ENCODE peak calls at places on chromosomes 1 and 21, in six cellular contexts. L, P, S, I, M and N are unnamed samples. For H3K27me3 and H3K4me1, the result is how much of the 10 kb centered on the place peaks cover.

GRCh38 chr21:28776251-28776650 is 216.4 kb downstream of the LTN1 start:
- DNase-seq in I (no peak), M (no peak), L (no peak), S (peak), P (no peak), N (no peak)

GRCh38 chr1:67135354-67135753 is 584 bp upstream of the C1orf141 start:
- DNase-seq in M (no peak), L (no peak), I (no peak), P (no peak), S (peak), N (no peak)

GRCh38 chr1:18736958-18737357 is 106.3 kb downstream of the PAX7 start:
- DNase-seq in S (no peak), L (no peak), M (no peak), P (no peak), I (no peak), N (no peak)

GRCh38 chr1:7234471-7234755 is 449.2 kb downstream of the CAMTA1 start:
- DNase-seq in L (no peak), I (no peak), S (no peak), M (no peak), P (no peak), N (no peak)

GRCh38 chr1:14884619-14885175 is 268.9 kb upstream of the TMEM51 start:
- DNase-seq in I (no peak), S (no peak), P (no peak), L (no peak), M (no peak), N (no peak)

GRCh38 chr1:224433671-224434446 is 738 bp downstream of the WDR26 start:
- DNase-seq in L (peak), I (peak), P (peak), S (no peak), M (peak), N (peak)

GRCh38 chr1:152188673-152189591 is 29.9 kb upstream of the RPTN start:
- DNase-seq in M (peak), P (peak), I (peak), S (peak), L (peak), N (peak)

GRCh38 chr1:92961896-92962752 is 862 bp upstream of the DIPK1A start:
- DNase-seq in L (peak), S (peak), P (peak), I (peak), M (peak), N (peak)

GRCh38 chr1:116911779-116912469 is 2.2 kb downstream of the PTGFRN start:
- DNase-seq in L (no peak), I (no peak), M (no peak), P (no peak), S (peak), N (no peak)

GRCh38 chr1:79396901-79397300 is 390.4 kb upstream of the ADGRL4 start:
- DNase-seq in L (no peak), M (no peak), P (no peak), S (no peak), I (no peak), N (no peak)

GRCh38 chr21:34795152-34796141 is 126.7 kb downstream of the CLIC6 start:
- DNase-seq in I (no peak), P (no peak), S (peak), M (no peak), L (no peak), N (no peak)

GRCh38 chr1:208209286-208209685 is 34.9 kb downstream of the PLXNA2 start:
- DNase-seq in M (no peak), I (no peak), P (no peak), S (peak), L (no peak), N (no peak)

GRCh38 chr1:163055005-163055404 is 14.2 kb upstream of the RGS4 start:
- DNase-seq in M (no peak), I (no peak), S (no peak), L (no peak), P (no peak), N (no peak)

GRCh38 chr1:98177751-98178150 is 256.9 kb upstream of the DPYD start:
- DNase-seq in I (no peak), M (no peak), S (no peak), L (no peak), P (no peak), N (no peak)

GRCh38 chr1:20643080-20643479 is 9.8 kb downstream of the PINK1 start:
- DNase-seq in M (no peak), P (no peak), I (no peak), S (no peak), L (no peak), N (no peak)

GRCh38 chr1:9700340-9700739 is 48.8 kb downstream of the PIK3CD start:
- DNase-seq in M (no peak), I (no peak), L (no peak), S (peak), P (no peak), N (no peak)

GRCh38 chr1:172383541-172383940 is 36.9 kb upstream of the C1orf105 start:
- DNase-seq in S (no peak), L (no peak), I (no peak), P (no peak), M (no peak), N (no peak)

GRCh38 chr1:204872262-204872881 is 1.7 kb downstream of the NFASC start:
- DNase-seq in M (peak), S (no peak), P (no peak), I (no peak), L (no peak), N (no peak)

DNA sequence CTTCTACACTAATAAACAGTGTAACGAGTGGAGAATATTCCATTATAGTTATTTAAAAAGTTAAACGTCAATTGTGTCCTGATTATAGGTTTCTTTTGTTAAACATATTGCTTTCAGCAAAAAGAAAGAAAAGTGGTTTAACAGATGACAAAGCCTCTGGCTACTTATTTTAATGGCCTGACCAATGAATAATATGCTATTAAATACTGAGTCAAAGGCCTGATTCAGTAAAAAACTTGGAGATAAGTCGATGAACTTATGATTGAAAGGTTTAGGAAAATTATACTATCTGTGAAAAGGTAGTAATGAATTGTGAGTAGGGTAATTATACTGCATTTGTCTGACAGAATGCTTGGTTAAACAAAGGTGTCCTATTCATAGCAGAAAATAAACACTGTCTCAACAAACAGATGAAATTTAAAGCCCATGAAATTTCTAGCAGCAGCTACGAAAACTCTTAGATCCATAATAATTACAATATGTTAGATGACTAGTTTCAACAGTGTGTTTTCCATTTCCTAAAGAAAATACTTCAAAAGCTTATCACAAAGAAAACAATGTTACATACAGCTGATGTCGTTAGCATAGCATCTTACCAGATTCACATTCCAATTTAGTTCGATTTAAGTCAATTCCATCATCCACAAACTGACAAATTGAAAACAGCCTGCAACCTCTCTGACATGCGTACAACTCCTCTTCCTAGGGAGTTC is 6.2 kb downstream of the TMEM59 start:
- DNase-seq in L (no peak), I (no peak), P (no peak), S (no peak), M (no peak), N (no peak)
- H3K27me3 ChIP-seq in L (under half), I (under half), P (under half), S (under half), M (under half), N (under half)

DNA sequence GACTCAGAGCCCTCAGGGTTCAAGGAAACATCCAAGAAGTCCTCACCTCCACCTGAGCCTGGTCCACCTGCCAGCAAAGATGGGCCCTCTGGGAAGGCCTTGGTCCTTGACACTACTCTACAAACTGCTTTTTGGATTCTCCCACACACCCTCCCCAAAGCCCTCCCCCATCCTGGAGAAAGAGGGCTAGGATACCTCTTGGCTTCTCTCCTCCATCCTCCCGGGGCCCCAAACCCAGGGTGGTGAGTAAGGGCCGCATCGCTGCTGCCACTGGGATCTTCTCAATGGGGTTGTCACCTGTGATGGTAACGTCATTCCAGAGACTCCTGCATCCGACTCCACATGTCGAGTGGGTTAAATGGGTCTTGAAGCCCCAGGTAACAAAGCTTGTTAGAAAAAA is 26.6 kb downstream of the MATN1 start:
- DNase-seq in P (no peak), M (no peak), I (no peak), S (no peak), L (no peak), N (no peak)
- H3K4me3 ChIP-seq in P (no peak), M (no peak), I (no peak), S (no peak), L (no peak), N (no peak)

GRCh38 chr21:31987696-31988095 is 114.9 kb downstream of the HUNK start:
- DNase-seq in I (no peak), L (no peak), M (no peak), S (no peak), P (no peak), N (peak)

GRCh38 chr21:31985398-31985797 is 112.6 kb downstream of the HUNK start:
- DNase-seq in P (no peak), S (no peak), L (no peak), M (no peak), I (no peak), N (no peak)

GRCh38 chr21:31983120-31983519 is 110.3 kb downstream of the HUNK start:
- DNase-seq in L (no peak), S (no peak), I (no peak), M (no peak), P (peak), N (no peak)

GRCh38 chr21:31988492-31989285 is 115.9 kb downstream of the HUNK start:
- DNase-seq in L (peak), P (no peak), S (no peak), I (no peak), M (no peak), N (no peak)

DNA sequence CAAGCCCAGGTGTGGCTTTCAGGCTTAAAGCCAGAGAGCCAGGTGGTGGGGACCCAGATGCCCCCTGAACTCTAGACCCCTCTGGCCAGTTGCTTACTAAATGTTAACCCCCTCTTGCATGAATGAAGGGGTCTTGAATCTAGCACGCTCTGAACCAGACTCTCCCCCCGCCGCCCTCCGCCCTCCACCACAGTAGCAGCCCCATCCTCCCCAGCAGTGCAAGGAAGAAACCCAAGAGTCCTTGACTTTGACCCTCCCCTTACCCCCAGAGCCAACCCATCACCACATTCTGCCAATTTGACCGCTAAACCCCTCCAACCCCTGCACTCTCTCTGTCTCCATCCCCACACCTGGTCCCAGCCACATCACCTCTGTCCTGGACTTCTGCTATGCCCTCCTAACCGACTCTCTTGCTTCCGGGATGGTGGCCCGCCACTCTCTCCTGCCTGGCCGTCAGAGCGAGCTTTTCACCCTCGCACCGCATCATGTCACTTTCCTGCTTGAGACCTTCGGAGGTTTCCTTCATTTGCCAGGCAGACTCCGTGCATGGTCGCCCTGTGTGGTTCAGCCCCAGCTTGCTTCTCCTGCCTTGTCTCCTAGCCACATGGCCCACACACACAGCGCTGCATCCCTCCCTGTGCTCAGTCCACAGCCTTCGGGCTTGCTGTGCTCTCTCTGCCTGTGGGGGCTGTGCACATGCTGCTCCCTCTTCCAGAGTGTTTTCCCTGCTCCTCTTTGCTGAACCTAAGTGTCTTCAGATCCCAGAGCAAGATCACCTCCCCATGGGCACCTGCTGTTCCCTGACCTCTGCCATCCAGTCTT is 113.4 kb downstream of the HUNK start:
- DNase-seq in L (no peak), M (no peak), P (no peak), S (no peak), I (no peak), N (no peak)
- H3K4me1 ChIP-seq in L (under half), M (under half), P (under half), S (under half), I (under half), N (under half)

DNA sequence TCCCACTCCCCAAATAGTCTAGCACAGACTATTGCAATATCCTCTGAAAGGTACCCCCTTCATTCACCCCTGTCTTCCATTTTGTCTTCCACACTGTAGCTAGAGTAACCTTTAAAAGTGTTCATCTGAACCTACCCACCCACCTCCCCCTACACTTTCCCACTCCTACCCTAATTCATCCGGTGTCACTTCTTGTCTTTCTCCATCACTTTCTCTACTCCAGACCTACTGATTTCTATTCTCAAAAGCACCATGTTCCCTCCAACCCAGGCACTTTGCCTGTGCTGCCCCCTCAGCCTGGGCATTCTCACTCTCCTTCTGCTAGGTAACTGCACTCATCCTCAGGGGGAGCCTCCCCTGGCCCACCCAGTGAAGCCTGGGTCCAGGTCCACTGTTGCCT is 4.7 kb upstream of the MAN1C1 start:
- DNase-seq in S (no peak), M (no peak), I (no peak), P (no peak), L (no peak), N (no peak)
- H3K27me3 ChIP-seq in S (under half), M (under half), I (under half), P (under half), L (under half), N (under half)

DNA sequence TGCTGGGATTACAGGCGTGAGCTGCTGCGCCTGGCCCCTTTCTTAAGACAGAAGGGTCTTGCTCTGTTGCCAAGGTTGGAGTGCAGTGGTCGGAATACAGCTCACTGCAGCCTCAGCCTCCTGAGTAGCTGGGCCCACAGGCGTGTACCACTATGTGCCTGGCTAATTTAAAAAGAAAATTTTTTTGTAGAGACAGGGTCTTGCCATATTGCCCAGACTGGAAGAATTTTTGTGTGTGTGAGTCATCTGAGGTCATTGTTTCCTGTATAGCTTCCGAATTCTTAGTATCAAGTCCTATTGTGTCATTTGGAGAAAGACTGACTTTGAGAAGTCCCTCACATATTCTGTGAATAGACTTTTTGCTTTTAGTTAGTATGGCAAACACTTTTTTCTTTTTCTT is 4.7 kb downstream of the SZRD1 start:
- DNase-seq in P (no peak), S (no peak), M (no peak), I (no peak), L (no peak), N (peak)
- H3K4me3 ChIP-seq in P (no peak), S (no peak), M (no peak), I (no peak), L (no peak), N (no peak)

GRCh38 chr1:225532240-225532944 is 104.6 kb upstream of the LBR start:
- DNase-seq in P (no peak), M (no peak), S (no peak), I (no peak), L (no peak), N (no peak)

GRCh38 chr1:225527575-225527974 is 99.7 kb upstream of the LBR start:
- DNase-seq in S (no peak), P (no peak), M (no peak), I (no peak), L (no peak), N (no peak)

GRCh38 chr1:225526878-225527277 is 99.0 kb upstream of the LBR start:
- DNase-seq in S (no peak), L (no peak), I (no peak), P (no peak), M (no peak), N (no peak)

GRCh38 chr1:225533238-225533637 is 105.4 kb upstream of the LBR start:
- DNase-seq in I (no peak), S (no peak), P (no peak), M (no peak), L (no peak), N (no peak)

GRCh38 chr1:225529726-225530125 is 101.9 kb upstream of the LBR start:
- DNase-seq in S (no peak), P (no peak), M (no peak), I (no peak), L (no peak), N (no peak)
- H3K4me1 ChIP-seq in S (under half), P (under half), M (under half), I (under half), L (under half), N (under half)

GRCh38 chr1:180232521-180233043 is 2.5 kb downstream of the LHX4 start:
- DNase-seq in P (no peak), S (no peak), I (no peak), M (no peak), L (no peak), N (no peak)

GRCh38 chr1:180230416-180230790 is 339 bp downstream of the LHX4 start:
- DNase-seq in S (no peak), I (no peak), L (no peak), P (no peak), M (no peak), N (no peak)

GRCh38 chr1:180231506-180232420 is 1.7 kb downstream of the LHX4 start:
- DNase-seq in M (no peak), P (no peak), L (no peak), S (peak), I (no peak), N (no peak)

GRCh38 chr1:180229483-180230415 is at the start of gene LHX4:
- DNase-seq in I (no peak), M (no peak), P (no peak), S (peak), L (no peak), N (no peak)

DNA sequence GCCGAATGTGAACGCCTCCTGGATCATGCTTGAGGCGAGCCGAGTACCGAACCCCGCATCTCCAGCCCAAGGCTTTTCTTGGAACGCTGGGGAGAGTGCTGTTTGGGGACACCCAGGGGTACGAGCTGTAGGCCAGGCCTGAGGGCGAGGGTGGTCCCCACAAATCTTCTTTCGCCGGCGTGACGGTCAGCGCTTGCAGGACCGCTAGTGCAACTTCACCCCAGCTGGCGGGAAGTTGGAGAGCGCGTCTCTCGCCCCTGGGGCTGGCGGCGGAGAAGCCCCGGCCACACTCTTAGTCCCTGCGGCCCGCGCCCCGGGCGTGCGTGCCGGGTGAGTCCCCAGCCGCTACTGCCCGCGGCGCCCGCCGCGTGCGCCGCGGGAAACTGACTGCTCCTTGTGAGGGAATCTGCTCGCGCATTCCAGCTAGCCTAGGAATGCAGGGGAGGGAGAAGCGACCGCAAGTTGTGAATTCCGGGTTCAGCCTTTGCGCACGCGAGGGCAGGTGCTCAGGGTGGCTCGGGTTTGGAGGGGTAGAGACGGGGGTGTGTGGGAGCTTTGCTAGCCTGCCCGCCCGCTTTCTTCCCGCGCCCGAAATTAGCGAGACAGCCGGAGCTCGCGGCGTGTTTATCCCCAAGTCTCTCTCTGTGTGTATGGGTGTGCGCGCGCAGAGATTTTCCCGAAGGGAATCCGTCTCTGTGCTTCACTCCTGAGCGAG is 884 bp downstream of the LHX4 start:
- DNase-seq in P (no peak), M (no peak), S (peak), I (no peak), L (no peak), N (no peak)
- H3K27me3 ChIP-seq in P (under half), M (half or more), S (half or more), I (half or more), L (half or more), N (under half)